ENCODE peak calls at places on chromosomes 16 and 17, in four cellular contexts. I is NCI-H345; Y is stomach; A is stimulated activated CD8-positive, alpha-beta memory T cell treated with anti-CD3 and anti-CD28 coated beads, Interleukin-12 subunit alpha, Interleukin-12 subunit beta, amount 100 ng/mL, for 4 hours. P is an unnamed sample.

GRCh38 chr16:15440852-15441251 is 6.5 kb downstream of the BMERB1 start:
- DNase-seq in I (no peak), Y (no peak), A (no peak), P (no peak)

GRCh38 chr17:17729620-17730249 is 48.5 kb downstream of the RAI1 start:
- DNase-seq in I (peak), Y (peak), A (peak), P (no peak)

GRCh38 chr17:4940625-4941021 is 555 bp downstream of the RNF167 start:
- DNase-seq in I (no peak), Y (no peak), A (no peak), P (no peak)

GRCh38 chr16:12459401-12459791 is 344.3 kb downstream of the CPPED1 start:
- DNase-seq in Y (peak), I (no peak), A (no peak), P (no peak)

GRCh38 chr16:19071811-19072777 is 4.7 kb downstream of the COQ7 start:
- DNase-seq in I (peak), A (no peak), Y (peak), P (no peak)

GRCh38 chr16:29825145-29826044 is 5.1 kb downstream of the MVP start:
- DNase-seq in Y (no peak), I (no peak), A (no peak), P (peak)

GRCh38 chr16:1042776-1043349 is 29.7 kb upstream of the SSTR5 start:
- DNase-seq in A (no peak), I (peak), Y (no peak), P (no peak)

GRCh38 chr17:44844390-44844830 is 3.3 kb upstream of the HIGD1B start:
- DNase-seq in Y (no peak), A (no peak), I (no peak), P (no peak)

GRCh38 chr16:71185366-71185765 is 45.2 kb downstream of the HYDIN start:
- DNase-seq in A (no peak), Y (no peak), I (no peak), P (no peak)

GRCh38 chr17:48149174-48150106 is 41.9 kb downstream of the SNX11 start:
- DNase-seq in Y (no peak), A (no peak), I (no peak), P (no peak)

GRCh38 chr17:58504826-58505351 is 9.5 kb downstream of the MTMR4 start:
- DNase-seq in A (no peak), Y (no peak), I (no peak), P (no peak)

GRCh38 chr17:59451706-59452105 is 113.7 kb upstream of the DHX40 start:
- DNase-seq in I (no peak), Y (no peak), A (no peak), P (no peak)

GRCh38 chr17:63450551-63450950 is 4.4 kb upstream of the CYB561 start:
- DNase-seq in A (no peak), I (no peak), Y (no peak), P (no peak)

GRCh38 chr16:88616320-88616719 is 22.1 kb upstream of the IL17C start:
- DNase-seq in I (no peak), Y (peak), A (no peak), P (no peak)

GRCh38 chr17:8466466-8466865 is 30.8 kb downstream of the NDEL1 start:
- DNase-seq in A (no peak), I (no peak), Y (no peak), P (peak)

GRCh38 chr17:7459961-7460545 is 15.2 kb downstream of the CHRNB1 start:
- DNase-seq in I (no peak), Y (no peak), A (no peak), P (no peak)

GRCh38 chr16:67419931-67420330 is 3.7 kb upstream of the ZDHHC1 start:
- DNase-seq in Y (no peak), A (no peak), I (no peak), P (no peak)